ENCODE peak calls at places on chromosomes 13 and 19, in four cellular contexts. M is HTR-8/SVneo, G is RPMI7951, N is Karpas-422. I is an unnamed sample.

GRCh38 chr13:39052944-39053343 is 14.7 kb downstream of the NHLRC3 start:
- DNase-seq in M (no peak), G (no peak), N (no peak), I (no peak)

GRCh38 chr13:35797244-35797643 is 320.8 kb upstream of the MAB21L1 start:
- DNase-seq in M (no peak), G (no peak), N (no peak), I (no peak)

GRCh38 chr13:110287031-110287828 is 19.7 kb downstream of the COL4A1 start:
- DNase-seq in M (no peak), G (peak; percentile 91), N (no peak), I (peak; percentile 22)

GRCh38 chr13:109862627-109863026 is 76.2 kb upstream of the IRS2 start:
- DNase-seq in M (no peak), G (no peak), N (no peak), I (peak; percentile 73)

GRCh38 chr19:39399684-39400465 is 6.8 kb upstream of the ZFP36 start:
- DNase-seq in M (no peak), G (no peak), N (no peak), I (no peak)

GRCh38 chr19:4343056-4343844 is at the start of gene MPND:
- DNase-seq in M (peak; percentile 64), G (peak; percentile 81), N (peak; percentile 95), I (peak; percentile 87)

GRCh38 chr19:28500982-28501633 is 711.8 kb downstream of the UQCRFS1 start:
- DNase-seq in M (no peak), G (no peak), N (no peak), I (no peak)

GRCh38 chr19:13865578-13866462 is 11.1 kb upstream of the NANOS3 start:
- DNase-seq in M (no peak), G (peak; percentile 36), N (no peak), I (no peak)

GRCh38 chr13:113935523-113935922 is 38.4 kb downstream of the C13orf46 start:
- DNase-seq in M (no peak), G (no peak), N (no peak), I (no peak)

GRCh38 chr19:45076029-45076850 is at the start of gene ZNF296:
- DNase-seq in M (peak; percentile 76), G (peak; percentile 74), N (peak; percentile 94), I (peak; percentile 65)

I was measured in ELR.